ENCODE peak calls at places on chromosomes 12 and 14, in nine cellular contexts. One of them, this sample, is unnamed.

GRCh38 chr12:13173012-13173441 is 23.5 kb upstream of the EMP1 start:
- DNase-seq in NCI-H1105: no peak
- DNase-seq in cortex of kidney: no peak
- DNase-seq in suprapubic skin: no peak
- DNase-seq in DMS53: no peak
- DNase-seq in transverse colon: no peak
- DNase-seq in RPMI7951: peak
- DNase-seq in T-helper 9 cell: no peak
- DNase-seq in OCI-LY7: no peak
- DNase-seq in this sample: no peak

GRCh38 chr12:62933220-62933870 is 1.6 kb downstream of the PPM1H start:
- DNase-seq in NCI-H1105: peak
- DNase-seq in cortex of kidney: no peak
- DNase-seq in suprapubic skin: no peak
- DNase-seq in DMS53: peak
- DNase-seq in transverse colon: peak
- DNase-seq in RPMI7951: no peak
- DNase-seq in T-helper 9 cell: no peak
- DNase-seq in OCI-LY7: no peak
- DNase-seq in this sample: no peak

GRCh38 chr14:81432171-81432570 is 32.0 kb upstream of the STON2 start:
- DNase-seq in NCI-H1105: no peak
- DNase-seq in cortex of kidney: no peak
- DNase-seq in suprapubic skin: no peak
- DNase-seq in DMS53: no peak
- DNase-seq in transverse colon: no peak
- DNase-seq in RPMI7951: no peak
- DNase-seq in T-helper 9 cell: no peak
- DNase-seq in OCI-LY7: no peak
- DNase-seq in this sample: no peak

GRCh38 chr14:77026166-77026929 is 2.2 kb downstream of the IRF2BPL start:
- DNase-seq in NCI-H1105: peak
- DNase-seq in cortex of kidney: no peak
- DNase-seq in suprapubic skin: peak
- DNase-seq in DMS53: peak
- DNase-seq in transverse colon: no peak
- DNase-seq in RPMI7951: no peak
- DNase-seq in T-helper 9 cell: no peak
- DNase-seq in OCI-LY7: no peak
- DNase-seq in this sample: no peak

GRCh38 chr14:54637829-54638446 is 71.0 kb downstream of the SAMD4A start:
- DNase-seq in NCI-H1105: no peak
- DNase-seq in cortex of kidney: no peak
- DNase-seq in suprapubic skin: no peak
- DNase-seq in DMS53: no peak
- DNase-seq in transverse colon: no peak
- DNase-seq in RPMI7951: peak
- DNase-seq in T-helper 9 cell: no peak
- DNase-seq in OCI-LY7: no peak
- DNase-seq in this sample: no peak

GRCh38 chr14:102523200-102524025 is 13.8 kb upstream of the ANKRD9 start:
- DNase-seq in NCI-H1105: peak
- DNase-seq in cortex of kidney: no peak
- DNase-seq in suprapubic skin: no peak
- DNase-seq in DMS53: no peak
- DNase-seq in transverse colon: peak
- DNase-seq in RPMI7951: no peak
- DNase-seq in T-helper 9 cell: no peak
- DNase-seq in OCI-LY7: no peak
- DNase-seq in this sample: no peak

GRCh38 chr14:38208825-38209562 is 1.3 kb downstream of the SSTR1 start:
- DNase-seq in NCI-H1105: no peak
- DNase-seq in cortex of kidney: no peak
- DNase-seq in suprapubic skin: no peak
- DNase-seq in DMS53: peak
- DNase-seq in transverse colon: peak
- DNase-seq in RPMI7951: no peak
- DNase-seq in T-helper 9 cell: no peak
- DNase-seq in OCI-LY7: no peak
- DNase-seq in this sample: no peak

GRCh38 chr12:3313655-3314305 is 177.2 kb upstream of the PRMT8 start:
- DNase-seq in NCI-H1105: peak
- DNase-seq in cortex of kidney: no peak
- DNase-seq in suprapubic skin: no peak
- DNase-seq in DMS53: peak
- DNase-seq in transverse colon: no peak
- DNase-seq in RPMI7951: peak
- DNase-seq in T-helper 9 cell: no peak
- DNase-seq in OCI-LY7: peak
- DNase-seq in this sample: no peak

GRCh38 chr12:124837958-124838803 is 25.5 kb downstream of the SCARB1 start:
- DNase-seq in NCI-H1105: no peak
- DNase-seq in cortex of kidney: no peak
- DNase-seq in suprapubic skin: no peak
- DNase-seq in DMS53: no peak
- DNase-seq in transverse colon: peak
- DNase-seq in RPMI7951: peak
- DNase-seq in T-helper 9 cell: no peak
- DNase-seq in OCI-LY7: no peak
- DNase-seq in this sample: peak